ENCODE peak calls at places on chromosomes 1 and 21, in nine cellular contexts. One of them, this sample, is unnamed. For H3K4me1, the result is how much of the 10 kb centered on the place peaks cover.

GRCh38 chr1:170660874-170661645 is 2.9 kb upstream of the PRRX1 start:
- DNase-seq in stomach: no peak
- DNase-seq in mammary epithelial cell: no peak
- DNase-seq in CD8-positive, alpha-beta memory T cell: no peak
- DNase-seq in pancreas: no peak
- DNase-seq in heart left ventricle: no peak
- DNase-seq in transverse colon: no peak
- DNase-seq in neural progenitor cell: peak
- DNase-seq in kidney: peak
- DNase-seq in this sample: no peak

GRCh38 chr1:58318157-58318665 is 228.3 kb downstream of the OMA1 start:
- DNase-seq in stomach: no peak
- DNase-seq in mammary epithelial cell: no peak
- DNase-seq in CD8-positive, alpha-beta memory T cell: no peak
- DNase-seq in pancreas: no peak
- DNase-seq in heart left ventricle: no peak
- DNase-seq in transverse colon: no peak
- DNase-seq in neural progenitor cell: no peak
- DNase-seq in kidney: no peak
- DNase-seq in this sample: no peak

GRCh38 chr1:22041505-22041904 is 11.0 kb upstream of the CDC42 start:
- DNase-seq in stomach: no peak
- DNase-seq in mammary epithelial cell: peak
- DNase-seq in CD8-positive, alpha-beta memory T cell: no peak
- DNase-seq in pancreas: no peak
- DNase-seq in heart left ventricle: no peak
- DNase-seq in transverse colon: no peak
- DNase-seq in neural progenitor cell: no peak
- DNase-seq in kidney: no peak
- DNase-seq in this sample: peak

GRCh38 chr1:182752077-182752826 is 37.3 kb upstream of the NPL start:
- DNase-seq in stomach: no peak
- DNase-seq in mammary epithelial cell: peak
- DNase-seq in CD8-positive, alpha-beta memory T cell: no peak
- DNase-seq in pancreas: no peak
- DNase-seq in heart left ventricle: no peak
- DNase-seq in transverse colon: no peak
- DNase-seq in neural progenitor cell: no peak
- DNase-seq in kidney: no peak
- DNase-seq in this sample: no peak

GRCh38 chr1:12446593-12446992 is 171.4 kb downstream of the DHRS3 start:
- DNase-seq in stomach: no peak
- DNase-seq in mammary epithelial cell: no peak
- DNase-seq in CD8-positive, alpha-beta memory T cell: no peak
- DNase-seq in pancreas: no peak
- DNase-seq in heart left ventricle: no peak
- DNase-seq in transverse colon: no peak
- DNase-seq in neural progenitor cell: no peak
- DNase-seq in kidney: no peak
- DNase-seq in this sample: no peak

GRCh38 chr1:42379794-42380616 is 587 bp upstream of the RIMKLA start:
- DNase-seq in stomach: no peak
- DNase-seq in mammary epithelial cell: no peak
- DNase-seq in CD8-positive, alpha-beta memory T cell: no peak
- DNase-seq in pancreas: peak
- DNase-seq in heart left ventricle: no peak
- DNase-seq in transverse colon: no peak
- DNase-seq in neural progenitor cell: peak
- DNase-seq in kidney: peak
- DNase-seq in this sample: no peak

GRCh38 chr1:85607126-85607912 is 26.8 kb downstream of the CCN1 start:
- DNase-seq in stomach: no peak
- DNase-seq in mammary epithelial cell: peak
- DNase-seq in CD8-positive, alpha-beta memory T cell: no peak
- DNase-seq in pancreas: no peak
- DNase-seq in heart left ventricle: no peak
- DNase-seq in transverse colon: no peak
- DNase-seq in neural progenitor cell: peak
- DNase-seq in kidney: peak
- DNase-seq in this sample: no peak

GRCh38 chr1:12760256-12760795 is 13.2 kb upstream of the PRAMEF12 start:
- DNase-seq in stomach: no peak
- DNase-seq in mammary epithelial cell: no peak
- DNase-seq in CD8-positive, alpha-beta memory T cell: no peak
- DNase-seq in pancreas: no peak
- DNase-seq in heart left ventricle: no peak
- DNase-seq in transverse colon: no peak
- DNase-seq in neural progenitor cell: peak
- DNase-seq in kidney: no peak
- DNase-seq in this sample: no peak

GRCh38 chr1:44660176-44660575 is 14.1 kb downstream of the TMEM53 start:
- DNase-seq in stomach: peak
- DNase-seq in mammary epithelial cell: no peak
- DNase-seq in CD8-positive, alpha-beta memory T cell: no peak
- DNase-seq in pancreas: peak
- DNase-seq in heart left ventricle: peak
- DNase-seq in transverse colon: peak
- DNase-seq in neural progenitor cell: no peak
- DNase-seq in kidney: peak
- DNase-seq in this sample: peak

GRCh38 chr1:209567788-209568187 is 15.7 kb upstream of the CAMK1G start:
- DNase-seq in stomach: no peak
- DNase-seq in mammary epithelial cell: peak
- DNase-seq in CD8-positive, alpha-beta memory T cell: no peak
- DNase-seq in pancreas: no peak
- DNase-seq in heart left ventricle: no peak
- DNase-seq in transverse colon: no peak
- DNase-seq in neural progenitor cell: no peak
- DNase-seq in kidney: no peak
- DNase-seq in this sample: no peak

GRCh38 chr1:33501774-33502173 is 29.3 kb downstream of the ZSCAN20 start:
- DNase-seq in stomach: no peak
- DNase-seq in mammary epithelial cell: no peak
- DNase-seq in CD8-positive, alpha-beta memory T cell: no peak
- DNase-seq in pancreas: no peak
- DNase-seq in heart left ventricle: no peak
- DNase-seq in transverse colon: no peak
- DNase-seq in neural progenitor cell: no peak
- DNase-seq in kidney: no peak
- DNase-seq in this sample: no peak

GRCh38 chr21:14405225-14405624 is 22.3 kb upstream of the HSPA13 start:
- DNase-seq in stomach: no peak
- DNase-seq in mammary epithelial cell: no peak
- DNase-seq in CD8-positive, alpha-beta memory T cell: no peak
- DNase-seq in pancreas: no peak
- DNase-seq in heart left ventricle: no peak
- DNase-seq in transverse colon: no peak
- DNase-seq in neural progenitor cell: no peak
- DNase-seq in kidney: no peak
- DNase-seq in this sample: no peak

GRCh38 chr1:155256101-155256852 is 994 bp upstream of the ENTREP3 start:
- DNase-seq in stomach: no peak
- DNase-seq in mammary epithelial cell: no peak
- DNase-seq in CD8-positive, alpha-beta memory T cell: no peak
- DNase-seq in pancreas: no peak
- DNase-seq in heart left ventricle: no peak
- DNase-seq in transverse colon: no peak
- DNase-seq in neural progenitor cell: no peak
- DNase-seq in kidney: peak
- DNase-seq in this sample: no peak

GRCh38 chr1:22975694-22976093 is 3.0 kb upstream of the LACTBL1 start:
- DNase-seq in stomach: no peak
- DNase-seq in mammary epithelial cell: no peak
- DNase-seq in CD8-positive, alpha-beta memory T cell: no peak
- DNase-seq in pancreas: no peak
- DNase-seq in heart left ventricle: no peak
- DNase-seq in transverse colon: no peak
- DNase-seq in neural progenitor cell: no peak
- DNase-seq in kidney: no peak
- DNase-seq in this sample: no peak

GRCh38 chr1:221810406-221810805 is 68.5 kb upstream of the DUSP10 start:
- DNase-seq in stomach: no peak
- DNase-seq in mammary epithelial cell: peak
- DNase-seq in CD8-positive, alpha-beta memory T cell: no peak
- DNase-seq in pancreas: no peak
- DNase-seq in heart left ventricle: no peak
- DNase-seq in transverse colon: no peak
- DNase-seq in neural progenitor cell: no peak
- DNase-seq in kidney: no peak
- DNase-seq in this sample: no peak

GRCh38 chr1:39272027-39272790 is 67.7 kb downstream of the MACF1 start:
- DNase-seq in stomach: no peak
- DNase-seq in mammary epithelial cell: no peak
- DNase-seq in CD8-positive, alpha-beta memory T cell: no peak
- DNase-seq in pancreas: peak
- DNase-seq in heart left ventricle: no peak
- DNase-seq in transverse colon: peak
- DNase-seq in neural progenitor cell: no peak
- DNase-seq in kidney: no peak
- DNase-seq in this sample: no peak

DNA sequence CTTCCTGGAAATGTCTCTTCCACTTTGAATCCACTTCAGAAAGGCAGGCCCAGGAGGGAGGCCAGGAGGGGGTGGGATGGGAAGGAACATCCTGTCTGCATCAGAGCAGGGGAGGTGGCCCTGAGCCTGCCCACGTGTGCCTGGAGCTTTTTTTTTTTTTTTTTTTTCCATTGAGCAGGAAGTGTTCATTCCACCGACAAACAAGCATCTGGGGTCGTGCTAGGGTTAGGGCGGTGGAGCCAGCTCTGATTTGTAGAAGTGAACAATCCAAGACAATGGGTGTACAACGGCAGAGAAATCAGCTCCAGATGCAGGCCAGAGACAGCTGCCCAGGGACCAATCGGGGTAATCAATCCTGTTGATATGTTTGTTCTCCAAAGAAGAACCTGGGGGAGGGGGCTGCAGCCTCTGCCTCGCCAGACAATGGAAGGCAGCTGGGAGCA is 93.3 kb downstream of the SSBP3 start:
- DNase-seq in stomach: no peak
- DNase-seq in mammary epithelial cell: peak
- DNase-seq in CD8-positive, alpha-beta memory T cell: no peak
- DNase-seq in pancreas: no peak
- DNase-seq in heart left ventricle: peak
- DNase-seq in transverse colon: peak
- DNase-seq in neural progenitor cell: peak
- DNase-seq in kidney: no peak
- DNase-seq in this sample: no peak
- H3K4me1 ChIP-seq in stomach: half or more
- H3K4me1 ChIP-seq in mammary epithelial cell: under half
- H3K4me1 ChIP-seq in CD8-positive, alpha-beta memory T cell: under half
- H3K4me1 ChIP-seq in pancreas: under half
- H3K4me1 ChIP-seq in heart left ventricle: half or more
- H3K4me1 ChIP-seq in transverse colon: half or more
- H3K4me1 ChIP-seq in neural progenitor cell: half or more
- H3K4me1 ChIP-seq in kidney: under half
- H3K4me1 ChIP-seq in this sample: under half

DNA sequence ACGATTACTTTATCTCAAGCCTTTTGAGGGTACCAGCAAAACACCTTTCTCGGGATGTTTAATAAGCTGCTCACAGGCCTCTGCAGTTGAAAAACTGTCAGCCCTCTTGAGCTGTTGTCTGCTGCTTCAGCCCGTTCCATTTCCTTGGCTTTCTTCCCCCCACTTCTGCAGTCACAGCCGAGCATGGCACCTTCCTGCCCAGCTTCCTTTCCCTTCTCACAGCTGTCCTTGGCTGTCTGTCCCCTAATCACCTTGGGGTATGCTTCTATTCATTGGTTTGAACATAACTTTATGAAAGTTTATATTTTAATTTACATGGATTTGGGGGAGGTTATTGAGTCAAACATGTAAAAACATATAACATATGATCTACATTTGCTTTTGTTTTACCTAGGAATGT is 6.9 kb upstream of the PROX1 start:
- DNase-seq in stomach: no peak
- DNase-seq in mammary epithelial cell: no peak
- DNase-seq in CD8-positive, alpha-beta memory T cell: no peak
- DNase-seq in pancreas: no peak
- DNase-seq in heart left ventricle: no peak
- DNase-seq in transverse colon: no peak
- DNase-seq in neural progenitor cell: peak
- DNase-seq in kidney: no peak
- DNase-seq in this sample: no peak
- H3K4me1 ChIP-seq in stomach: under half
- H3K4me1 ChIP-seq in mammary epithelial cell: under half
- H3K4me1 ChIP-seq in CD8-positive, alpha-beta memory T cell: under half
- H3K4me1 ChIP-seq in pancreas: under half
- H3K4me1 ChIP-seq in heart left ventricle: under half
- H3K4me1 ChIP-seq in transverse colon: under half
- H3K4me1 ChIP-seq in neural progenitor cell: half or more
- H3K4me1 ChIP-seq in kidney: under half
- H3K4me1 ChIP-seq in this sample: under half

DNA sequence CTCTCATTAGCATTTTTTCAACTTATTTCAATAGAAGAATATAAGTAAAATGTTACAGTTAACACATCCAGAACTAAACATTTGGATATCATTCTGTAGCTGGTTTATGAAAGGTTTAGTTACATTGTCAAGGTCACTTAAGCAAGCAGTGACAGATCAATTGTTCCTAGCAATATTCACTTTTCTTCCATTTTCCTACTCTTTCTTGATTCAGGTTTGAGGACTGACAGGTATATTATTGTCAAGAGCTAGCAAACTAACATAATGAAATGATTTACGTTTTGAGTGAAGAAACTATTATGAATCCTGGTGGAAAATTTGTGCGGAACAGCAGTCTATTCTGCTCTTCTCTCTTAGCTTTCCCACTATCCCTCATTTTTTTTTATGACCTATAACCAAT is 220.4 kb upstream of the ADGRL4 start:
- DNase-seq in stomach: no peak
- DNase-seq in mammary epithelial cell: no peak
- DNase-seq in CD8-positive, alpha-beta memory T cell: no peak
- DNase-seq in pancreas: no peak
- DNase-seq in heart left ventricle: no peak
- DNase-seq in transverse colon: no peak
- DNase-seq in neural progenitor cell: no peak
- DNase-seq in kidney: no peak
- DNase-seq in this sample: no peak
- H3K4me1 ChIP-seq in stomach: under half
- H3K4me1 ChIP-seq in mammary epithelial cell: under half
- H3K4me1 ChIP-seq in CD8-positive, alpha-beta memory T cell: under half
- H3K4me1 ChIP-seq in pancreas: under half
- H3K4me1 ChIP-seq in heart left ventricle: under half
- H3K4me1 ChIP-seq in transverse colon: under half
- H3K4me1 ChIP-seq in neural progenitor cell: under half
- H3K4me1 ChIP-seq in kidney: under half
- H3K4me1 ChIP-seq in this sample: under half

DNA sequence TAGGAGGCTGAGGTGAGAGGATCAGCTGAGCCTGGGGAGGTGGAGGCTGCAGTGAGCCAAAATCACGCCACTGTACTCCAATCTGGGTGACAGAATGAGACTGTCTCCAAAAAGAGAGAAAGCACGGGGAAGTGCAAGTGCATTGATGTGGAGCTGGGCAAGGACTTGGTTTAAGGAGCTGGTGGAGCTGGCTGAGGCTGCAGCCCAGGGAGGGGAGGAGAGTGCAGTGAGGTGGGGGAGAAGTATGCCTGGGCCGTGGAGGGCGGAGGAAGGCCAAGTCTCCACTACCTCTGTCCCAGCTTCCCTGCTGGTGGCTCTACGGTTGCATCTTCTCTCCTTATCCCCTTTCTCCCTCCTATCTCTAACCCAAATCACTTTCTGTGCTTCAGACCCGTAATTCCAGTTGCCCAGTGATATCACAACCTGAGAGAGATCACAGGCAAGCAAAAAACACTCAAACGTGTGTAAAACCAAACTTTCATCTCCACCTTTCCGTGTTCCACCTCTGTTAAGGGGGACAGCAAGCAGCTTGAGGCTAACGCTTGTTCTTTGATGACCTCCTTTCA is 11.1 kb downstream of the TOR3A start:
- DNase-seq in stomach: peak
- DNase-seq in mammary epithelial cell: no peak
- DNase-seq in CD8-positive, alpha-beta memory T cell: no peak
- DNase-seq in pancreas: no peak
- DNase-seq in heart left ventricle: no peak
- DNase-seq in transverse colon: no peak
- DNase-seq in neural progenitor cell: no peak
- DNase-seq in kidney: no peak
- DNase-seq in this sample: no peak
- H3K4me1 ChIP-seq in stomach: under half
- H3K4me1 ChIP-seq in mammary epithelial cell: under half
- H3K4me1 ChIP-seq in CD8-positive, alpha-beta memory T cell: under half
- H3K4me1 ChIP-seq in pancreas: under half
- H3K4me1 ChIP-seq in heart left ventricle: under half
- H3K4me1 ChIP-seq in transverse colon: under half
- H3K4me1 ChIP-seq in neural progenitor cell: under half
- H3K4me1 ChIP-seq in kidney: under half
- H3K4me1 ChIP-seq in this sample: under half

This sample was measured in prostate gland.